ENCODE peak calls at places on chromosome 22, in seven cellular contexts. One of them, this sample, is unnamed.

GRCh38 chr22:37464181-37464580 is 22.0 kb downstream of the MFNG start:
- DNase-seq in neural progenitor cell: no peak
- DNase-seq in RWPE1: no peak
- DNase-seq in spleen: no peak
- DNase-seq in pancreas: no peak
- DNase-seq in fibroblast of mammary gland: no peak
- DNase-seq in lower lobe of right lung: no peak
- DNase-seq in this sample: no peak

GRCh38 chr22:46043339-46043738 is 66.4 kb upstream of the WNT7B start:
- DNase-seq in spleen: peak; percentile 54
- DNase-seq in neural progenitor cell: no peak
- DNase-seq in lower lobe of right lung: peak; percentile 16
- DNase-seq in pancreas: no peak
- DNase-seq in fibroblast of mammary gland: peak; percentile 16
- DNase-seq in RWPE1: no peak
- DNase-seq in this sample: peak; percentile 64

GRCh38 chr22:43996170-43996980 is 27.7 kb upstream of the PARVB start:
- DNase-seq in neural progenitor cell: no peak
- DNase-seq in lower lobe of right lung: peak; percentile 83
- DNase-seq in RWPE1: no peak
- DNase-seq in pancreas: no peak
- DNase-seq in fibroblast of mammary gland: no peak
- DNase-seq in spleen: peak; percentile 94
- DNase-seq in this sample: peak; percentile 73

GRCh38 chr22:21642584-21643448 is 714 bp downstream of the SDF2L1 start:
- DNase-seq in spleen: peak; percentile 87
- DNase-seq in fibroblast of mammary gland: peak; percentile 43
- DNase-seq in lower lobe of right lung: peak; percentile 58
- DNase-seq in pancreas: peak; percentile 63
- DNase-seq in neural progenitor cell: peak; percentile 85
- DNase-seq in RWPE1: no peak
- DNase-seq in this sample: no peak

GRCh38 chr22:23102776-23103175 is 32.5 kb downstream of the GNAZ start:
- DNase-seq in neural progenitor cell: no peak
- DNase-seq in fibroblast of mammary gland: no peak
- DNase-seq in lower lobe of right lung: no peak
- DNase-seq in RWPE1: no peak
- DNase-seq in pancreas: no peak
- DNase-seq in spleen: no peak
- DNase-seq in this sample: no peak

GRCh38 chr22:28909375-28909774 is 26.0 kb downstream of the ZNRF3 start:
- DNase-seq in spleen: no peak
- DNase-seq in lower lobe of right lung: no peak
- DNase-seq in RWPE1: no peak
- DNase-seq in neural progenitor cell: no peak
- DNase-seq in pancreas: no peak
- DNase-seq in fibroblast of mammary gland: peak; percentile 22
- DNase-seq in this sample: no peak

GRCh38 chr22:17866621-17867020 is 92.4 kb upstream of the BID start:
- DNase-seq in fibroblast of mammary gland: no peak
- DNase-seq in neural progenitor cell: no peak
- DNase-seq in lower lobe of right lung: no peak
- DNase-seq in pancreas: no peak
- DNase-seq in RWPE1: no peak
- DNase-seq in spleen: no peak
- DNase-seq in this sample: no peak

GRCh38 chr22:34858026-34858425 is 207.9 kb upstream of the ISX start:
- DNase-seq in neural progenitor cell: no peak
- DNase-seq in lower lobe of right lung: no peak
- DNase-seq in RWPE1: no peak
- DNase-seq in spleen: no peak
- DNase-seq in pancreas: no peak
- DNase-seq in fibroblast of mammary gland: no peak
- DNase-seq in this sample: no peak

GRCh38 chr22:44455151-44455962 is 42.7 kb downstream of the RTL6 start:
- DNase-seq in neural progenitor cell: no peak
- DNase-seq in fibroblast of mammary gland: no peak
- DNase-seq in spleen: peak; percentile 82
- DNase-seq in RWPE1: no peak
- DNase-seq in lower lobe of right lung: no peak
- DNase-seq in pancreas: no peak
- DNase-seq in this sample: no peak

GRCh38 chr22:40463017-40463631 is 92.7 kb downstream of the SGSM3 start:
- DNase-seq in fibroblast of mammary gland: no peak
- DNase-seq in neural progenitor cell: no peak
- DNase-seq in lower lobe of right lung: no peak
- DNase-seq in spleen: peak; percentile 84
- DNase-seq in RWPE1: no peak
- DNase-seq in pancreas: no peak
- DNase-seq in this sample: no peak

GRCh38 chr22:33467718-33468117 is 409.5 kb upstream of the SYN3 start:
- DNase-seq in fibroblast of mammary gland: peak; percentile 26
- DNase-seq in lower lobe of right lung: no peak
- DNase-seq in pancreas: no peak
- DNase-seq in neural progenitor cell: no peak
- DNase-seq in spleen: no peak
- DNase-seq in RWPE1: no peak
- DNase-seq in this sample: no peak
- TF ChIP-seq CTCF in fibroblast of mammary gland: peak; percentile 25
- TF ChIP-seq CTCF in lower lobe of right lung: no peak
- TF ChIP-seq CTCF in pancreas: no peak
- TF ChIP-seq CTCF in neural progenitor cell: peak; percentile 34
- TF ChIP-seq CTCF in spleen: no peak
- TF ChIP-seq CTCF in RWPE1: no peak
- TF ChIP-seq CTCF in this sample: no peak

GRCh38 chr22:27726726-27727449 is 74.7 kb downstream of the MN1 start:
- DNase-seq in spleen: no peak
- DNase-seq in fibroblast of mammary gland: peak; percentile 68
- DNase-seq in RWPE1: peak; percentile 59
- DNase-seq in pancreas: no peak
- DNase-seq in lower lobe of right lung: peak; percentile 54
- DNase-seq in neural progenitor cell: no peak
- DNase-seq in this sample: peak; percentile 75
- TF ChIP-seq CTCF in spleen: no peak
- TF ChIP-seq CTCF in fibroblast of mammary gland: no peak
- TF ChIP-seq CTCF in RWPE1: no peak
- TF ChIP-seq CTCF in pancreas: no peak
- TF ChIP-seq CTCF in lower lobe of right lung: no peak
- TF ChIP-seq CTCF in neural progenitor cell: no peak
- TF ChIP-seq CTCF in this sample: no peak

DNA sequence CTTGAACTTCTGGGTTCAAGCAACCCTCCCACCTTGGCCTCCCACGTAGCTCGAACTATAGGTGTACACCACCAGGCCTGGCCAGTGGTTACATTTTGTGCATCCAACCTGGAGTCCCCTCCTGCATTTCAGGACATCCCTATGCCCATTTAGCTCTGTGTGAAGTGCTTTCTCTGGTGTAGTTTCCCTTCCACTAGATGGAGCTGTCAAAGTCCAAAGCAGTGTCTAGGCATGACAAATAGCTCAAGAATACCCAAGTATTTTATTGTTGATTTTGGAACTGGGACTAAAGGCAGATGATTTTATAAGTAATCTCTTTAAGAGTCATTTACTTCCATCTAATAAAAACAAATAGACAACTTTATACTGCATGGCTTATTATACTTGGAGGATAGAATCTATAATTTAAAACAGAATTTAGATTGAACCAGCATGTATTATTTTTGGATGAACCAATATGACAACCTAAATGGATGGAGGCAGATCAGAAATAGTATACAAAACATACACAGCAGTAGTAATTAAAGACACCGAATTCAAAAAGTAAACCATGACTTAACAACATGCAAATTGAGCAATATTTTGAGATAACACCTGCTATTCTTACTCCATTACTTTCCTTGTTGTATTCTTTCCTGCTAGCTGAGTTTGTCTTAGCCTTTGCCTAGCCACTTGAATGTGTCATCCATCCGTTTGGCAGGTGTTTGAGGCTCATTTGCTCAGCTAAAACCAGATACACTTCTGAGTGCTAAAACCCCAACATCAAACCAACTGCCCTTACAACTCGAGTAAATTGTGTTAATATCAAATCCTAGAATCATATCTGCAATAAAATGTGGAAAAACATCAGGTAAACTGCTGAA is 37.7 kb downstream of the EIF4ENIF1 start:
- DNase-seq in pancreas: peak; percentile 8
- DNase-seq in RWPE1: peak; percentile 4
- DNase-seq in neural progenitor cell: peak; percentile 51
- DNase-seq in fibroblast of mammary gland: peak; percentile 67
- DNase-seq in spleen: no peak
- DNase-seq in lower lobe of right lung: no peak
- DNase-seq in this sample: no peak
- TF ChIP-seq CTCF in pancreas: no peak
- TF ChIP-seq CTCF in RWPE1: peak; percentile 34
- TF ChIP-seq CTCF in neural progenitor cell: peak; percentile 59
- TF ChIP-seq CTCF in fibroblast of mammary gland: peak; percentile 62
- TF ChIP-seq CTCF in spleen: peak; percentile 44
- TF ChIP-seq CTCF in lower lobe of right lung: peak; percentile 40
- TF ChIP-seq CTCF in this sample: no peak

DNA sequence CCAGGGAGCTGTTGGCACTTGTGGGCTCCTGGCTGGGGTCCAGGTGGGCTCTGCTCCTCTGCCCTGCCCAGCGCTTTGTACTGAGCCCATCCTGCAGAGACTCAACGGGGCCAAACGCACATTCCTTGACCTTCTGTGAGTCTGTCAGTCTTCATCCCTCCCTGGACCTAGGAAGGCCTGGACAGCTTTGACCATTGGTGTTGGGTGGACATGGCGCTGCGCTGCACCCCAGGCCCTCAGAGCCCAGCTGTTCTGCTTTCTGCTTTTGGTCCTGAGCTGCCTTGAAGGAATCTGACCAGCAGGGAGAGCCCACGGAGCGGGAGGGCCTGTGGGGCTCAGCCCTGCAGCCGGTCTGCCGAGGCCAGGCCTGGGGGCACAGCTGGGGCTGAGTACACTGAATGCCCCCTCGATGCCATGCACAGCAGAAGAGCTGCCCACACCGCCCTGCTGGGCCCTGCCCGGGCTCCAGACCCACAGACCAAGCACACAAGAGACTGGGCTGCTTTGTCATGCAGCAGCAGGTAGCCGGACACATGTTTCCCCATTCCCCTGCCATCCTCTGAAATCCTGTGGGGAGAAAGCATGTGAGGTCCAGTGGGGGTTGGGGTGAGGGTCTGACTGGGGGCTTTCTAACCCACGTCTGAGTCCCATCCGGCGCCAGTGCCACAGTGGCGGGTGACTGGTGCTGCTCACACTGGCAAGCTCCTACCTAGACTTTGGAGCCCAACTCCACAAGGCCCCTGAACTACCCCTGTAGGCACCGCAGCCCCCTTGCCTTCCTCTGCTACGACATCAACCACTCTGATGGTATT is 24.1 kb upstream of the CCDC188 start:
- DNase-seq in lower lobe of right lung: no peak
- DNase-seq in fibroblast of mammary gland: peak; percentile 3
- DNase-seq in neural progenitor cell: peak; percentile 62
- DNase-seq in spleen: no peak
- DNase-seq in pancreas: no peak
- DNase-seq in RWPE1: peak; percentile 10
- DNase-seq in this sample: no peak
- TF ChIP-seq CTCF in lower lobe of right lung: no peak
- TF ChIP-seq CTCF in fibroblast of mammary gland: peak; percentile 21
- TF ChIP-seq CTCF in neural progenitor cell: peak; percentile 44
- TF ChIP-seq CTCF in spleen: peak; percentile 42
- TF ChIP-seq CTCF in pancreas: no peak
- TF ChIP-seq CTCF in RWPE1: no peak
- TF ChIP-seq CTCF in this sample: no peak

DNA sequence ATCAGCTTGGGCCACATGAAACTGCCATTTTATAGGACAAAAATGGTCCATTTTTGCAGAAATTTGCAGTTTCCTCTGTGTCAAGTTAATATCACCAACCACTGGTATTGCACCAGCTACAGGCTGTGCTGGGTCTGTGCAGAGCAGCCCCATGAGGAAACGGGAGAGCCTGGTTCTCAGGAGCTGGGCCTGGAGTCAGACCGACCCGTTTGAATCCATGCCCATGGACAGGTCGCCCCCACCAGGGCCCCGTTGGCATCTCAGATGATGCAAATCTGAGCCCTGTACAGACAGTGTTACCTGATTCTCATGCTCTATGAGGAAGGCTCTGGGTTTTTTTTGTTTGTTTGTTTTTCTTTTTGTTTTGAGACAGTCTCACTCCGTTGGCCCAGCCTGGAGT is 9.8 kb upstream of the SEC14L6 start:
- DNase-seq in RWPE1: no peak
- DNase-seq in fibroblast of mammary gland: no peak
- DNase-seq in neural progenitor cell: peak; percentile 30
- DNase-seq in spleen: no peak
- DNase-seq in pancreas: no peak
- DNase-seq in lower lobe of right lung: no peak
- DNase-seq in this sample: no peak
- TF ChIP-seq CTCF in RWPE1: no peak
- TF ChIP-seq CTCF in fibroblast of mammary gland: no peak
- TF ChIP-seq CTCF in neural progenitor cell: peak; percentile 25
- TF ChIP-seq CTCF in spleen: no peak
- TF ChIP-seq CTCF in pancreas: no peak
- TF ChIP-seq CTCF in lower lobe of right lung: no peak
- TF ChIP-seq CTCF in this sample: no peak

This sample was measured in sigmoid colon.